ENCODE peak calls at places on chromosome 10, in nine cellular contexts. E, S, U, Q, Z, A, P, X and V are unnamed samples.

GRCh38 chr10:34994565-34995142 is 95.5 kb downstream of the CUL2 start:
- DNase-seq in E (no peak), S (peak; percentile 11), U (peak; percentile 77), Q (no peak), Z (peak; percentile 93), A (peak; percentile 91), P (peak; percentile 4), X (peak; percentile 91), V (peak; percentile 48)

GRCh38 chr10:31549936-31550335 is 230.9 kb downstream of the ZEB1 start:
- DNase-seq in E (no peak), S (no peak), U (no peak), Q (no peak), Z (peak; percentile 6), A (no peak), P (no peak), X (no peak), V (no peak)

GRCh38 chr10:43204394-43204942 is 62.4 kb downstream of the RASGEF1A start:
- DNase-seq in E (no peak), S (no peak), U (no peak), Q (peak; percentile 71), Z (no peak), A (no peak), P (no peak), X (no peak), V (peak; percentile 11)

GRCh38 chr10:114260366-114260765 is 21.3 kb downstream of the VWA2 start:
- DNase-seq in E (no peak), S (no peak), U (no peak), Q (no peak), Z (no peak), A (no peak), P (no peak), X (no peak), V (no peak)

GRCh38 chr10:44981172-44982113 is 2.8 kb upstream of the DEPP1 start:
- DNase-seq in E (no peak), S (no peak), U (peak; percentile 63), Q (peak; percentile 90), Z (peak; percentile 72), A (no peak), P (no peak), X (no peak), V (no peak)

GRCh38 chr10:63929826-63930467 is 408.7 kb downstream of the REEP3 start:
- DNase-seq in E (no peak), S (no peak), U (no peak), Q (no peak), Z (no peak), A (no peak), P (no peak), X (no peak), V (no peak)

GRCh38 chr10:80530251-80530650 is 7.5 kb upstream of the SH2D4B start:
- DNase-seq in E (no peak), S (peak; percentile 26), U (peak; percentile 83), Q (no peak), Z (peak; percentile 40), A (peak; percentile 63), P (no peak), X (no peak), V (no peak)

GRCh38 chr10:52447931-52448353 is 133.9 kb downstream of the DKK1 start:
- DNase-seq in E (no peak), S (no peak), U (no peak), Q (no peak), Z (no peak), A (no peak), P (no peak), X (no peak), V (no peak)

GRCh38 chr10:43201545-43202131 is 63.4 kb downstream of the CSGALNACT2 start:
- DNase-seq in E (no peak), S (no peak), U (no peak), Q (peak; percentile 74), Z (no peak), A (peak; percentile 49), P (no peak), X (peak; percentile 25), V (peak; percentile 8)

GRCh38 chr10:120946497-120946896 is 95.3 kb downstream of the WDR11 start:
- DNase-seq in E (no peak), S (no peak), U (no peak), Q (no peak), Z (no peak), A (no peak), P (no peak), X (no peak), V (no peak)

GRCh38 chr10:133090654-133091053 is 2.9 kb downstream of the ADGRA1 start:
- DNase-seq in E (no peak), S (no peak), U (no peak), Q (no peak), Z (no peak), A (no peak), P (no peak), X (no peak), V (no peak)

GRCh38 chr10:33460461-33461294 is 126.2 kb upstream of the NRP1 start:
- DNase-seq in E (no peak), S (no peak), U (no peak), Q (peak; percentile 87), Z (peak; percentile 14), A (no peak), P (no peak), X (no peak), V (no peak)

GRCh38 chr10:48556713-48557112 is 48.2 kb downstream of the ARHGAP22 start:
- DNase-seq in E (no peak), S (no peak), U (no peak), Q (no peak), Z (no peak), A (no peak), P (no peak), X (no peak), V (no peak)

GRCh38 chr10:48496831-48497792 is 107.8 kb downstream of the ARHGAP22 start:
- DNase-seq in E (no peak), S (no peak), U (no peak), Q (no peak), Z (no peak), A (no peak), P (no peak), X (no peak), V (no peak)

GRCh38 chr10:123491692-123492415 is 174.3 kb upstream of the GPR26 start:
- DNase-seq in E (no peak), S (no peak), U (no peak), Q (no peak), Z (no peak), A (no peak), P (no peak), X (no peak), V (no peak)

GRCh38 chr10:127535802-127536515 is 13.2 kb upstream of the NPS start:
- DNase-seq in E (no peak), S (no peak), U (no peak), Q (no peak), Z (no peak), A (no peak), P (no peak), X (no peak), V (no peak)

GRCh38 chr10:18043148-18043547 is 91.4 kb downstream of the SLC39A12 start:
- DNase-seq in E (no peak), S (no peak), U (no peak), Q (no peak), Z (no peak), A (no peak), P (no peak), X (no peak), V (no peak)

GRCh38 chr10:4199196-4199595 is 414.2 kb upstream of the KLF6 start:
- DNase-seq in E (no peak), S (no peak), U (no peak), Q (no peak), Z (no peak), A (no peak), P (no peak), X (no peak), V (no peak)

GRCh38 chr10:20105931-20106330 is 289.7 kb downstream of the PLXDC2 start:
- DNase-seq in E (no peak), S (no peak), U (no peak), Q (no peak), Z (peak; percentile 44), A (no peak), P (no peak), X (no peak), V (no peak)

GRCh38 chr10:77801474-77802238 is 124.9 kb downstream of the DLG5 start:
- DNase-seq in E (no peak), S (peak; percentile 48), U (no peak), Q (peak; percentile 52), Z (no peak), A (no peak), P (peak; percentile 9), X (no peak), V (no peak)

GRCh38 chr10:123422261-123422660 is 243.9 kb upstream of the GPR26 start:
- DNase-seq in E (no peak), S (no peak), U (no peak), Q (no peak), Z (no peak), A (peak; percentile 12), P (no peak), X (no peak), V (no peak)

GRCh38 chr10:123766761-123767160 is 100.6 kb downstream of the GPR26 start:
- DNase-seq in E (no peak), S (no peak), U (no peak), Q (no peak), Z (peak; percentile 38), A (no peak), P (no peak), X (no peak), V (no peak)

GRCh38 chr10:103918053-103918846 is at the start of gene STN1:
- DNase-seq in E (peak; percentile 91), S (peak; percentile 93), U (peak; percentile 94), Q (peak; percentile 99), Z (peak; percentile 94), A (peak; percentile 99), P (peak; percentile 90), X (peak; percentile 99), V (peak; percentile 89)

GRCh38 chr10:78937800-78938694 is 130.7 kb upstream of the ZMIZ1 start:
- DNase-seq in E (no peak), S (no peak), U (peak; percentile 47), Q (no peak), Z (no peak), A (peak; percentile 79), P (no peak), X (no peak), V (peak; percentile 43)

GRCh38 chr10:59505931-59506330 is 143.6 kb upstream of the FAM13C start:
- DNase-seq in E (no peak), S (no peak), U (no peak), Q (no peak), Z (peak; percentile 16), A (no peak), P (no peak), X (no peak), V (no peak)

GRCh38 chr10:819816-820215 is 111.7 kb downstream of the LARP4B start:
- DNase-seq in E (no peak), S (no peak), U (no peak), Q (no peak), Z (no peak), A (no peak), P (no peak), X (no peak), V (no peak)

GRCh38 chr10:113022265-113022664 is 72.2 kb downstream of the TCF7L2 start:
- DNase-seq in E (no peak), S (no peak), U (no peak), Q (no peak), Z (peak; percentile 41), A (no peak), P (no peak), X (no peak), V (no peak)

GRCh38 chr10:6342091-6342490 is 139.4 kb downstream of the PFKFB3 start:
- DNase-seq in E (no peak), S (no peak), U (no peak), Q (no peak), Z (no peak), A (no peak), P (no peak), X (no peak), V (no peak)

GRCh38 chr10:82887488-82887887 is 1012.5 kb downstream of the NRG3 start:
- DNase-seq in E (no peak), S (no peak), U (no peak), Q (no peak), Z (no peak), A (no peak), P (no peak), X (no peak), V (no peak)